ENCODE peak calls at places on chromosome 22, in four cellular contexts. M is mesendoderm, K is astrocyte, P is left ventricle myocardium inferior. W is an unnamed sample.

GRCh38 chr22:29719894-29720645 is at the start of gene CABP7:
- DNase-seq in P (no peak), K (no peak), M (no peak), W (peak; percentile 43)

GRCh38 chr22:23246982-23247766 is 66.9 kb downstream of the BCR start:
- DNase-seq in P (no peak), M (no peak), K (no peak), W (no peak)

GRCh38 chr22:39490135-39490798 is 11.8 kb upstream of the MIEF1 start:
- DNase-seq in P (peak; percentile 78), M (peak; percentile 89), K (peak; percentile 65), W (peak; percentile 63)

GRCh38 chr22:45159652-45160462 is 3.9 kb upstream of the NUP50 start:
- DNase-seq in P (no peak), M (peak; percentile 89), K (peak; percentile 26), W (peak; percentile 37)

GRCh38 chr22:30290679-30291333 is 1.5 kb upstream of the CASTOR1 start:
- DNase-seq in K (peak; percentile 38), M (peak; percentile 86), P (peak; percentile 86), W (peak; percentile 51)

GRCh38 chr22:23243859-23244689 is 63.8 kb downstream of the BCR start:
- DNase-seq in K (no peak), M (no peak), P (no peak), W (no peak)

GRCh38 chr22:45101828-45102227 is 61.9 kb upstream of the NUP50 start:
- DNase-seq in P (peak; percentile 21), K (peak; percentile 33), M (peak; percentile 83), W (peak; percentile 27)

GRCh38 chr22:50247748-50248147 is 2.9 kb upstream of the TUBGCP6 start:
- DNase-seq in P (no peak), K (no peak), M (peak; percentile 96), W (peak; percentile 31)

GRCh38 chr22:40041738-40042137 is 47.0 kb downstream of the FAM83F start:
- DNase-seq in P (no peak), K (no peak), M (no peak), W (no peak)

GRCh38 chr22:18035740-18036139 is 11.4 kb upstream of the MICAL3 start:
- DNase-seq in P (peak; percentile 38), M (no peak), K (no peak), W (no peak)

GRCh38 chr22:47626428-47627390 is 864.3 kb downstream of the TBC1D22A start:
- DNase-seq in K (no peak), P (no peak), M (peak; percentile 47), W (no peak)

GRCh38 chr22:26671317-26672059 is 14.1 kb downstream of the MIAT start:
- DNase-seq in P (no peak), K (no peak), M (no peak), W (no peak)

GRCh38 chr22:29128891-29129643 is 56.2 kb downstream of the KREMEN1 start:
- DNase-seq in P (no peak), M (no peak), K (peak; percentile 54), W (no peak)

DNA sequence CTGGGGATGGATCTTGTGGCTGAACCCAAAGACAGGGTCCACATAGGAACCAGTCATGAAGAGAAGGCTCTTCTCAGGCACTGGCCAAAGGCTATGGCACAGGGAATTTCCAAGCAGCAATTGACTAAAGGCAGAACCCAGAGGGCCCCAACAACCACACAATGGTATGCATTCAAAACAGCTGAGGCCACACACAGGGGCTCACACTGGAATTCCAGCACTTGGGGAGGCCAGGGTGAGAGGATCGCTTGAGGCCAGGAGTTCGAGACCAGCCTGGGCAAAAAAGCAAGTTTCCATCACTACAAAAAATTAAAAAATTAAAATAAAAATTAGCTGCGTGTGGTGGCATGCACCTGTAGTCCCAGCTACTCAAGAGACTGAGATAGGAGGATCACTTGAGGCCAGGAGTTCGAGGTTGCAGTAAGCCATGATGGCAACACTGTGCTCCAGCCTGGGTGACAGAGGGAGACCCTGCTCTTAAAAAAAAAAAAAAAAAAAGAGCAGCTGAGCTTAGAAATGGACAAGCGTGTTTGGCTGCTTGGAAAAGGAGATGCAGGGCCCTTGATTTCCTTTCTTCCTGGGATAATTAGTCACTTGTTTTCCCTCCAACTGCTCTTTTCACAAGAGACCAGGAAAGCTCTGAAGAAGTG is 44.6 kb downstream of the MYH9 start:
- DNase-seq in M (no peak), P (no peak), K (no peak), W (no peak)
- H3K4me1 ChIP-seq in M (no peaks in the 10 kb centered on the region), P (peaks cover 100% of the 10 kb centered on the region), K (peaks cover 58% of the 10 kb centered on the region), W (peaks cover 20% of the 10 kb centered on the region)

DNA sequence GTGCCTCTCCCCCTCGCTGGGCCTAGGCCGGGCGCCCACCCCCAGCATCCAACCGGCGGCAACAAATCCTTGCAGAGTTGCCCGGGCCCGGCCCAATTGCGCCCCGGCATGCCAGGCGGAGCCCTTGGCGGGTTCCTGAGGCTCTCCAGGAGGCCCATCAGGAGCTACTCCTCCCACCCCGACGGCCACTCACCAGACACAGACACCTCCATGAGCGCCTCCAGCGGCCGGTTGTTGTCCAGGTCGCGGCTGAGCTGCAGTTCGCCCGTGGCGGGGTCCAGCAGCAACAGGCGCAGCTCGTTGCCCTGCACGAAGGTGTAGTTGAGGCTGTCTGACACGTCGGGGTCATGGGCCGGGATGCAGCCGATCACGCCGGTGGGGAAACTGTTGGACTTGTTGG is 4.0 kb downstream of the CELSR1 start:
- DNase-seq in K (no peak), P (no peak), M (no peak), W (no peak)
- H3K4me3 ChIP-seq in K (peak overlapping the region; percentile 23), P (no peak overlapping the region), M (no peak overlapping the region), W (no peak overlapping the region)

DNA sequence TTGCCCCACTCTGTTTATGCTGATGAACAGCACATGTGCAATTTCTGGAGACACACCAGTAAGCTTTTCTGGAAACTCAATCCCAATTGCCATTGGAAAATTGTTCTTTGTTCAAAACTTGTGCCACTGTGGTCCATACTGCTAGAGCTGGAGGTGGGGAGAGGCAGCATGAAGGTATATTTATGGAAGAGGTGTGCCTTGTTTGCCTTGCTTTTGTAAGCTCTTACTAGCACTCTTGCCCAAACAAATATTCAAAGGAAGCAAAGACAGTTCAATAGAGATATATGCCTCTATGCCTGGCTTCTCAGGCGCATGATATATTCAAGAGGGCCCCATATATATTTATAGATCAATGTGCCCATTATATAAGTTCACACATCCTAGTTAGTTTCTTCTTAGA is 42.7 kb downstream of the TIMP3 start:
- DNase-seq in P (no peak), M (no peak), K (no peak), W (no peak)
- H3K4me1 ChIP-seq in P (peaks cover 100% of the 10 kb centered on the region), M (no peaks in the 10 kb centered on the region), K (peaks cover 15% of the 10 kb centered on the region), W (peaks cover 25% of the 10 kb centered on the region)

GRCh38 chr22:24436553-24436952 is 9.2 kb downstream of the ADORA2A start:
- DNase-seq in M (no peak), K (no peak), P (no peak), W (no peak)
- H3K4me3 ChIP-seq in M (no peak overlapping the region), K (no peak overlapping the region), P (no peak overlapping the region), W (no peak overlapping the region)

GRCh38 chr22:34722901-34723300 is 343.1 kb upstream of the ISX start:
- DNase-seq in P (no peak), M (no peak), K (no peak), W (no peak)
- H3K4me1 ChIP-seq in P (no peaks in the 10 kb centered on the region), M (no peaks in the 10 kb centered on the region), K (no peaks in the 10 kb centered on the region), W (no peaks in the 10 kb centered on the region)

DNA sequence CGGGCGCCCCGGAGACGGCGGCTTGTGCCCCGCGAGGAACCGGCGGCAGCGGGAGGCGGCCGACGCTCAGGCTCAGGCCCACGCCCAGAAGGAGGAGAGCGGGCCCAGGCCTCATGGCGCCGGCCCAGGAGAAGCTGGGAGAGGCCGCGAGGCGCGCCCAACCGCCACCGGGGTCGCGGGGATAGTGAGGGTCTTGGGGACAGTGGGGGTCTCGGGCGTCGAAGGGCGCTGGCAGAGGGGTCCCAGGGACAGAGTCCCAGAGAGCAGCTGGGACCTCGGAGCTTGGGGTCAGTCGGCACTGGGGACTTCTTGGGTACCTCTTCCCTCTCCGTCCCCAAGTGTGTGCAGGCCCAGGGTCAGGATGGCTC is at the start of gene PKDREJ:
- DNase-seq in K (no peak), M (no peak), P (no peak), W (no peak)
- H3K4me3 ChIP-seq in K (no peak within 1 kb of the TSS), M (no peak within 1 kb of the TSS), P (peak within 1 kb of the TSS; percentile 51), W (no peak within 1 kb of the TSS)

DNA sequence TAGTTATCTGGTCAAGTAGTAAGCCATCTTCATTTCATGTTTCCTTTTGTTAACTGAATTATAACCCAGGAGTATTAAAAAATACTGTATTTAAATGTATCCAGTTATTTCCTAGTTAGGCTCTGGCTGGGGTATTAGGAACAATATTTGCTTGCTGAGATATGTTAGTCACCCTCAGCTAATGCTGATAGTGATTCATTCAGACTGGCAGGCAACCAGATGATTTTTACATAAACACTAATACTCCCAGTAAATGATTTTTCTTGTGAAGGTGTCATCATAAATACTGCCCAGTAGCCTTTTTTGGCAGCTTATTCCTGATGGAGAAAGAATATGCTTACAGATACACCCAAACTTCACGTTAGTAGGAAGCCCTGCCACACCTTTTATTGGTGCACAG is 8.1 kb downstream of the YWHAH start:
- DNase-seq in P (no peak), K (peak; percentile 92), M (no peak), W (peak; percentile 66)
- H3K4me1 ChIP-seq in P (peaks cover 79% of the 10 kb centered on the region), K (peaks cover 25% of the 10 kb centered on the region), M (peaks cover 7% of the 10 kb centered on the region), W (peaks cover 58% of the 10 kb centered on the region)

GRCh38 chr22:37427128-37427710 is at the start of gene ELFN2:
- DNase-seq in P (no peak), K (no peak), M (no peak), W (peak; percentile 57)

GRCh38 chr22:37425800-37426531 is 1.3 kb downstream of the ELFN2 start:
- DNase-seq in M (peak; percentile 57), P (no peak), K (peak; percentile 73), W (no peak)

GRCh38 chr22:37425369-37425768 is 1.9 kb downstream of the ELFN2 start:
- DNase-seq in K (no peak), P (no peak), M (no peak), W (no peak)

GRCh38 chr22:37427711-37428635 is 694 bp upstream of the ELFN2 start:
- DNase-seq in P (no peak), M (no peak), K (no peak), W (no peak)

DNA sequence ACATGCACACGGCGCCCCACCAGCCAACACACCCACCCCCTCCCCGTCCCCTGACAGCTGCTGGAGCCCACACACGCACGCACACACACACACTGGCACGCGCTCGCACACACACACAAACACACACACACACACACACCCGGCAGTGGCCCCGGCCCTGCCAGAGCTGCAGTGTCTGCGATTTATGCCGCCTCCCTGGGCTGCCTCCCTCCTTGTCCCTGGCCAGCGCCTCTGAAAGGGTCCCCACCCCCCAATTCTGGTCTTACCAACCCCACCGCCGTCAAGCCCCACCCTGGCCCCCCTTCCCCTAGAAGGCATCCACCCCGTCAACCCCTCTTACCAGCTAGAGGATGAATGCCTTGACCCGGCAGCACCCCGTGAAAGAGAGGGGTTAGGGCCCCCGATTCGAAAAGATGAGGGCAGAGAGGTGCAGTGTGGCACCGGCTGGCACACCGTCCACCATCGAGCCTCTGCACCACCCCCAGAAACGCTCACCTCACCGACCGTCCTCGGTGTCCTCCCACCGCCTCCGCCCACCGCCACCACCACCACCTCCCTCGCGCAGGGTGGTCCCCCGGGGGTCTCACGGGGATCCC is 649 bp downstream of the ELFN2 start:
- DNase-seq in P (no peak), K (no peak), M (no peak), W (no peak)
- H3K4me3 ChIP-seq in P (peak overlapping the region; percentile 66), K (peak overlapping the region; percentile 54), M (no peak overlapping the region), W (no peak overlapping the region)

DNA sequence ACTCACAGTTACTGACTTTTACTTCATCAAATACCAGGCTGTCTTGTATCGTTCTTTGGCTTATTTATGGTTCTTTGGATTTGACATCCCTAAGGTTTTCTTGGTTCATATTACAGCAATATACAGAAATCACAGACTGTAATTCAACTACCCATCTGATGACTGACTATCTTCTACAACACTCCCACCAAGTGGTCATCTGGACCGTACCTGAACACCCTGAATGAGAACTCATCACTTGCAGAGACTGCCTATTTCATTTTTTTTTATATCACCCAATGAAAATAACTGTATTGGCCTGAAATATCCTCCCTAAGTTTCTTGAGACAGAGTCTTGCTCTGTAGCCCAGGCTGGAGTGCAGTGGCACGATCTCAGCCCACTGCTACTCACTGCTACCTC is 9.5 kb upstream of the UPB1 start:
- DNase-seq in P (no peak), K (no peak), M (no peak), W (no peak)
- H3K4me1 ChIP-seq in P (peaks cover 18% of the 10 kb centered on the region), K (peaks cover 27% of the 10 kb centered on the region), M (no peaks in the 10 kb centered on the region), W (peaks cover 28% of the 10 kb centered on the region)

GRCh38 chr22:19522881-19523239 is 1.4 kb downstream of the CLDN5 start:
- DNase-seq in P (no peak), M (no peak), K (no peak), W (no peak)
- H3K4me3 ChIP-seq in P (peak overlapping the region; percentile 73), M (no peak overlapping the region), K (peak overlapping the region; percentile 10), W (peak overlapping the region; percentile 44)

W was measured in adipocyte.